ENCODE peak calls at places on chromosome 5, in eight cellular contexts. D, P, O, Z, R, G, E and H are unnamed samples.

GRCh38 chr5:179455320-179455719 is 95.0 kb upstream of the RUFY1 start:
- DNase-seq in D (no peak), P (no peak), O (no peak), Z (no peak), R (no peak), G (no peak), E (no peak), H (no peak)

GRCh38 chr5:107806271-107806670 is 135.5 kb upstream of the EFNA5 start:
- DNase-seq in D (no peak), P (no peak), O (no peak), Z (no peak), R (no peak), G (no peak), E (no peak), H (no peak)

GRCh38 chr5:71887680-71888079 is 168.6 kb downstream of the CARTPT start:
- DNase-seq in D (no peak), P (no peak), O (peak), Z (peak), R (no peak), G (peak), E (no peak), H (no peak)

GRCh38 chr5:35947085-35947484 is 8.7 kb upstream of the CAPSL start:
- DNase-seq in D (no peak), P (no peak), O (no peak), Z (no peak), R (no peak), G (no peak), E (no peak), H (no peak)

GRCh38 chr5:14879985-14880589 is 8.5 kb upstream of the ANKH start:
- DNase-seq in D (no peak), P (no peak), O (peak), Z (no peak), R (no peak), G (peak), E (no peak), H (no peak)

GRCh38 chr5:137325721-137326120 is 173.4 kb downstream of the SPOCK1 start:
- DNase-seq in D (no peak), P (no peak), O (no peak), Z (no peak), R (no peak), G (peak), E (no peak), H (no peak)

GRCh38 chr5:366541-367357 is 45.2 kb downstream of the AHRR start:
- DNase-seq in D (peak), P (no peak), O (no peak), Z (peak), R (no peak), G (no peak), E (no peak), H (no peak)

GRCh38 chr5:80711938-80712337 is 57.2 kb upstream of the DHFR start:
- DNase-seq in D (no peak), P (no peak), O (peak), Z (no peak), R (no peak), G (peak), E (no peak), H (no peak)

GRCh38 chr5:134289509-134290113 is 63.7 kb upstream of the PPP2CA start:
- DNase-seq in D (no peak), P (peak), O (peak), Z (peak), R (peak), G (peak), E (peak), H (peak)

GRCh38 chr5:14373685-14374084 is 207.9 kb upstream of the OTULINL start:
- DNase-seq in D (no peak), P (no peak), O (no peak), Z (no peak), R (no peak), G (no peak), E (no peak), H (no peak)

GRCh38 chr5:74953961-74954720 is 88.0 kb upstream of the FAM169A start:
- DNase-seq in D (no peak), P (no peak), O (peak), Z (no peak), R (no peak), G (peak), E (no peak), H (no peak)